ENCODE peak calls at places on chromosomes 12 and 14, in five cellular contexts. O, C, H, W and K are unnamed samples.

GRCh38 chr12:88299567-88300101 is 157.5 kb downstream of the TMTC3 start:
- DNase-seq in O (no peak), C (peak), H (peak), W (peak), K (no peak)

GRCh38 chr12:106840217-106840616 is 65.7 kb downstream of the RIC8B start:
- DNase-seq in O (peak), C (peak), H (peak), W (peak), K (peak)

GRCh38 chr12:52171950-52172512 is 19.8 kb downstream of the KRT80 start:
- DNase-seq in O (peak), C (peak), H (peak), W (no peak), K (peak)

GRCh38 chr14:90179809-90180779 is 76.3 kb upstream of the PSMC1 start:
- DNase-seq in O (no peak), C (no peak), H (no peak), W (no peak), K (no peak)

GRCh38 chr14:59321184-59321952 is 132.9 kb downstream of the DAAM1 start:
- DNase-seq in O (no peak), C (peak), H (peak), W (peak), K (no peak)

GRCh38 chr14:51643137-51643536 is 8.6 kb upstream of the FRMD6 start:
- DNase-seq in O (no peak), C (peak), H (peak), W (no peak), K (no peak)

GRCh38 chr12:98198261-98198982 is 317.0 kb upstream of the TMPO start:
- DNase-seq in O (no peak), C (no peak), H (peak), W (no peak), K (peak)

GRCh38 chr14:89294060-89294459 is 123.0 kb downstream of the FOXN3 start:
- DNase-seq in O (no peak), C (no peak), H (no peak), W (no peak), K (no peak)

GRCh38 chr14:73761621-73762355 is 47.6 kb upstream of the PNMA1 start:
- DNase-seq in O (no peak), C (no peak), H (no peak), W (no peak), K (no peak)

GRCh38 chr14:99779751-99780150 is 13.5 kb upstream of the EML1 start:
- DNase-seq in O (no peak), C (peak), H (peak), W (no peak), K (no peak)

GRCh38 chr12:52296572-52297215 is 5.4 kb upstream of the KRT81 start:
- DNase-seq in O (no peak), C (no peak), H (no peak), W (no peak), K (no peak)

GRCh38 chr12:6078378-6079083 is 45.9 kb downstream of the VWF start:
- DNase-seq in O (no peak), C (no peak), H (peak), W (no peak), K (no peak)

GRCh38 chr14:42214981-42215491 is 608.4 kb downstream of the LRFN5 start:
- DNase-seq in O (no peak), C (peak), H (peak), W (peak), K (no peak)

GRCh38 chr12:50558970-50559369 is 54.2 kb downstream of the DIP2B start:
- DNase-seq in O (no peak), C (no peak), H (no peak), W (no peak), K (no peak)

GRCh38 chr14:21524575-21525518 is 1.3 kb downstream of the SALL2 start:
- DNase-seq in O (no peak), C (no peak), H (no peak), W (no peak), K (no peak)

GRCh38 chr14:21521526-21521925 is 4.6 kb downstream of the SALL2 start:
- DNase-seq in O (no peak), C (peak), H (peak), W (no peak), K (no peak)

GRCh38 chr14:21518725-21519124 is 7.4 kb downstream of the SALL2 start:
- DNase-seq in O (peak), C (no peak), H (no peak), W (no peak), K (no peak)

GRCh38 chr14:21523203-21523602 is 2.9 kb downstream of the SALL2 start:
- DNase-seq in O (no peak), C (no peak), H (no peak), W (no peak), K (no peak)

DNA sequence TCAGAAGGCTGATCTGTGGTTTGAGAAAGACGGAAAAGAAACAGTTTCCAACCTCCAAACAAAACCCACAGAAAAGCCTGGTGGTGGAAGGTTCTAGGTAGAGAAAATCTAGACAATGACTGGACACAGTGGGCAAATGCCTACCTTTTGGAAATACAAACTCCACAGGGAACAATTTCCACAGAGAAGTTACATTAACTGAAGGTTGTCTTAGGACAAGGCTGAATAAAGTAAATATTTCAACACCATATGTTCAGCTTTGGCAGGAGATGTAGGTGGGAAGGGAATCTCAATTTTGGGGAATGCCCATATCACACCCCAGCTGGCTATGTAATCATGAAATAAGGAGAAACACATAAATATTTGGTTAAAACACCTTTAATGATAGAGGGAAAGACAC is 5.4 kb downstream of the SALL2 start:
- DNase-seq in O (no peak), C (no peak), H (no peak), W (no peak), K (no peak)
- TF ChIP-seq CTCF in O (no peak), C (no peak), H (no peak), W (no peak), K (no peak)

GRCh38 chr12:128817115-128818015 is 6.4 kb downstream of the SLC15A4 start:
- DNase-seq in O (no peak), C (peak), H (peak), W (no peak), K (no peak)
- H3K4me2 ChIP-seq in O (no peak), C (peak), H (peak), W (no peak), K (no peak)

GRCh38 chr14:93072659-93073365 is 42.9 kb downstream of the ITPK1 start:
- DNase-seq in O (no peak), C (no peak), H (no peak), W (no peak), K (no peak)
- H3K4me3 ChIP-seq in O (no peak), C (no peak), H (no peak), W (no peak), K (no peak)

GRCh38 chr14:70317091-70317968 is 42.2 kb downstream of the COX16 start:
- DNase-seq in O (peak), C (no peak), H (no peak), W (no peak), K (no peak)

GRCh38 chr14:70320294-70320693 is 39.2 kb downstream of the COX16 start:
- DNase-seq in O (no peak), C (no peak), H (no peak), W (no peak), K (no peak)

GRCh38 chr14:70318635-70319013 is 40.9 kb downstream of the COX16 start:
- DNase-seq in O (no peak), C (no peak), H (no peak), W (no peak), K (no peak)

GRCh38 chr14:70315942-70316341 is 43.5 kb downstream of the COX16 start:
- DNase-seq in O (no peak), C (no peak), H (no peak), W (no peak), K (no peak)

DNA sequence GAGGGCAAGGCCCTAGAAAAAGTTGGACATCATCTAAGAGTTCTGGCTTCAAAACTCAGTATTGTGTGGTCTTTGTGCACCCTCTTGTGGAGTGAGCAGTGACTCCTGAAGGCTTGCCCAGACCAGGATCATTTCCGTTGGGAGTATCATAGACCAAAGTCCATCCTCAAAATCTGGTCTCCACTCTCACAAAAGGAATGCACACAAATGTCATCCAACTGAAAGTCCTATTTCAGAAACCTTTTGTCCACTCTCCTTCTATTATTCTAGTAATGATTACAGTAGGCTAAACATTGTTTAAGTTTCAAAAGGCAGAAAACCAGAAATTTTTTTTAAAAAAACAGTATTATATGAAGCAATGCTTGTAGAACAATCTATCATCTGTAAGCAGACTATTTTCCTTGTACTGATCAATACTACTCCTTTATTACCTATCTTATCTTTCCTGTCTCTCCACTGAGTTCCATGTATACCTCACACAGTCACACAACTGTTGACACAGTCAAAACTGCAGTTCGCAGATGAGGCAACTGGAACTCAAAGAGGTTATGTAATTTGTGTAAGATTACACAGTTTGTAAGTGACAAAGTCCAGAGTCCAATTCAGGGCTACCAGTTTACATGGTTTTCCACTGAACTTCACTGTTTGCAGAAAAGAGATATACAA is 41.4 kb downstream of the COX16 start:
- DNase-seq in O (peak), C (peak), H (peak), W (peak), K (peak)
- TF ChIP-seq CTCF in O (peak), C (peak), H (peak), W (peak), K (peak)